ENCODE peak calls at places on chromosomes 12 and 14, in ten cellular contexts. V is activated B cell treated with CpG ODN at 0.5 μM for 24 hours; X is GM10248; I is AG08395; Z is GM13977; W is GM06990; K is DMS 273 treated with DMSO at 0.1 percent for 48 hours; U is PC-3; L is stimulated activated CD4-positive, alpha-beta T cell treated with anti-CD3 and anti-CD28 coated beads, Interleukin-4, amount 100 ng/mL, for 24 hours; S is fibroblast of mammary gland. P is an unnamed sample.

GRCh38 chr12:120722784-120723183 is 2.8 kb upstream of the ACADS start:
- DNase-seq in V (no peak), X (no peak), I (no peak), Z (no peak), W (no peak), K (no peak), U (no peak), L (no peak), S (no peak), P (no peak)

GRCh38 chr14:71638523-71639196 is 293.6 kb upstream of the RGS6 start:
- DNase-seq in V (no peak), X (no peak), I (no peak), Z (no peak), W (no peak), K (no peak), U (no peak), L (no peak), S (no peak), P (no peak)

GRCh38 chr12:6956332-6956727 is 5.2 kb downstream of the PTPN6 start:
- DNase-seq in V (no peak), X (no peak), I (no peak), Z (no peak), W (no peak), K (no peak), U (no peak), L (no peak), S (no peak), P (no peak)

GRCh38 chr12:51076235-51076930 is 7.0 kb downstream of the CSRNP2 start:
- DNase-seq in V (no peak), X (no peak), I (no peak), Z (no peak), W (no peak), K (no peak), U (no peak), L (peak; percentile 23), S (no peak), P (no peak)

GRCh38 chr14:95526483-95527391 is 8.1 kb upstream of the GLRX5 start:
- DNase-seq in V (no peak), X (no peak), I (no peak), Z (no peak), W (no peak), K (no peak), U (no peak), L (no peak), S (peak; percentile 55), P (no peak)

GRCh38 chr12:89988156-89988555 is 279.5 kb upstream of the ATP2B1 start:
- DNase-seq in V (no peak), X (no peak), I (peak; percentile 30), Z (no peak), W (no peak), K (no peak), U (no peak), L (no peak), S (peak; percentile 19), P (no peak)

GRCh38 chr12:77232045-77232444 is 166.7 kb upstream of the E2F7 start:
- DNase-seq in V (no peak), X (no peak), I (peak; percentile 59), Z (no peak), W (no peak), K (no peak), U (no peak), L (no peak), S (peak; percentile 92), P (no peak)

GRCh38 chr12:120230326-120230973 is 29.5 kb upstream of the RPLP0 start:
- DNase-seq in V (no peak), X (no peak), I (peak; percentile 90), Z (no peak), W (no peak), K (peak; percentile 74), U (peak; percentile 99), L (no peak), S (peak; percentile 94), P (no peak)

GRCh38 chr14:56715938-56716337 is 94.3 kb downstream of the OTX2 start:
- DNase-seq in V (no peak), X (no peak), I (no peak), Z (no peak), W (no peak), K (no peak), U (no peak), L (no peak), S (no peak), P (no peak)